ENCODE peak calls at places on chromosomes 16 and 17, in four cellular contexts. One of them, this sample, is unnamed.

GRCh38 chr16:77373726-77374125 is 61.1 kb downstream of the ADAMTS18 start:
- DNase-seq in IMR-90: no peak
- DNase-seq in mesendoderm: peak
- DNase-seq in H1: no peak
- DNase-seq in this sample: no peak

GRCh38 chr17:28282596-28282995 is 36.4 kb upstream of the TMEM97 start:
- DNase-seq in H1: no peak
- DNase-seq in mesendoderm: peak
- DNase-seq in IMR-90: peak
- DNase-seq in this sample: no peak

GRCh38 chr17:45307290-45308015 is 9.4 kb downstream of the MAP3K14 start:
- DNase-seq in mesendoderm: no peak
- DNase-seq in IMR-90: peak
- DNase-seq in H1: no peak
- DNase-seq in this sample: no peak

GRCh38 chr17:61503961-61504360 is 51.7 kb downstream of the TBX4 start:
- DNase-seq in H1: no peak
- DNase-seq in mesendoderm: no peak
- DNase-seq in IMR-90: no peak
- DNase-seq in this sample: no peak

GRCh38 chr17:71127416-71127815 is 958.1 kb downstream of the KCNJ2 start:
- DNase-seq in H1: no peak
- DNase-seq in IMR-90: no peak
- DNase-seq in mesendoderm: no peak
- DNase-seq in this sample: no peak

GRCh38 chr17:73360961-73361761 is 49.4 kb upstream of the CDC42EP4 start:
- DNase-seq in IMR-90: no peak
- DNase-seq in mesendoderm: peak
- DNase-seq in H1: peak
- DNase-seq in this sample: peak

GRCh38 chr17:17080181-17080631 is 37.9 kb downstream of the MPRIP start:
- DNase-seq in H1: no peak
- DNase-seq in IMR-90: no peak
- DNase-seq in mesendoderm: no peak
- DNase-seq in this sample: no peak

GRCh38 chr17:35947156-35947585 is 3.7 kb upstream of the LYZL6 start:
- DNase-seq in H1: peak
- DNase-seq in mesendoderm: peak
- DNase-seq in IMR-90: peak
- DNase-seq in this sample: peak

GRCh38 chr16:81797443-81797842 is 18.4 kb downstream of the PLCG2 start:
- DNase-seq in mesendoderm: no peak
- DNase-seq in IMR-90: no peak
- DNase-seq in H1: no peak
- DNase-seq in this sample: no peak

GRCh38 chr17:14582996-14583395 is 282.1 kb downstream of the HS3ST3B1 start:
- DNase-seq in IMR-90: no peak
- DNase-seq in H1: no peak
- DNase-seq in mesendoderm: no peak
- DNase-seq in this sample: no peak

GRCh38 chr17:66275651-66276050 is 26.8 kb upstream of the PRKCA start:
- DNase-seq in IMR-90: peak
- DNase-seq in mesendoderm: no peak
- DNase-seq in H1: no peak
- DNase-seq in this sample: no peak

GRCh38 chr17:7207120-7208001 is 12.3 kb downstream of the DLG4 start:
- DNase-seq in H1: no peak
- DNase-seq in IMR-90: peak
- DNase-seq in mesendoderm: no peak
- DNase-seq in this sample: peak

GRCh38 chr17:32445075-32445427 is 741 bp downstream of the PSMD11 start:
- DNase-seq in IMR-90: peak
- DNase-seq in H1: no peak
- DNase-seq in mesendoderm: peak
- DNase-seq in this sample: peak

GRCh38 chr16:88628512-88628974 is 9.8 kb upstream of the IL17C start:
- DNase-seq in IMR-90: no peak
- DNase-seq in mesendoderm: peak
- DNase-seq in H1: peak
- DNase-seq in this sample: peak

GRCh38 chr17:21352981-21353265 is 23.2 kb upstream of the KCNJ12 start:
- DNase-seq in IMR-90: no peak
- DNase-seq in H1: no peak
- DNase-seq in mesendoderm: no peak
- DNase-seq in this sample: no peak

DNA sequence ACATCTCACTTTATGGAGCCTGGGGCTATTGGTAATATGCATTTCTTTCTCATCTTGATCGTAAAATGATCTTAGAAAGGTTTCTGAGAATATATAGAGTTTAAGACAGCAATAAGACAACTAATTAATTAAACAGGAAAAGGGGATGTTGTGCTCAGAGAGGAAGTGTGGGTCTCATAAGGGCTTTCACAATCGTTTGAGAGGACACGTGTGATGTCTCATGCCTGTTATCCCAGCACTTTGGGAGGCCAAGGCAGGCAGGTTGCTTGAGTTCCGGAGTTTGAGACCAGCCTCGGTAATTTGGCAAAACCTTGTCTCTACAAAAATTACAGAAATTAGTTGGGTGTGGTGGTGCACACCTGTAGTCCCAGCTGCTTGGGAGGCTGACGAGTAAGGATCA is 295.6 kb downstream of the WWOX start:
- DNase-seq in IMR-90: no peak
- DNase-seq in H1: no peak
- DNase-seq in mesendoderm: no peak
- DNase-seq in this sample: no peak
- H4K5ac ChIP-seq in IMR-90: no peak
- H4K5ac ChIP-seq in H1: no peak
- H4K5ac ChIP-seq in mesendoderm: no peak
- H4K5ac ChIP-seq in this sample: no peak

GRCh38 chr16:29900888-29901606 is 759 bp downstream of the ASPHD1 start:
- DNase-seq in mesendoderm: no peak
- DNase-seq in IMR-90: no peak
- DNase-seq in H1: peak
- DNase-seq in this sample: no peak
- H3K27ac ChIP-seq in mesendoderm: no peak
- H3K27ac ChIP-seq in IMR-90: peak
- H3K27ac ChIP-seq in H1: peak
- H3K27ac ChIP-seq in this sample: no peak

GRCh38 chr17:82745524-82745923 is 6.3 kb upstream of the TBCD start:
- DNase-seq in H1: no peak
- DNase-seq in IMR-90: no peak
- DNase-seq in mesendoderm: no peak
- DNase-seq in this sample: no peak

GRCh38 chr17:82737981-82738877 is 2.8 kb downstream of the FN3K start:
- DNase-seq in mesendoderm: no peak
- DNase-seq in IMR-90: peak
- DNase-seq in H1: no peak
- DNase-seq in this sample: no peak

GRCh38 chr17:82743344-82744219 is 8.2 kb downstream of the FN3K start:
- DNase-seq in H1: no peak
- DNase-seq in mesendoderm: no peak
- DNase-seq in IMR-90: no peak
- DNase-seq in this sample: peak

GRCh38 chr17:82736511-82737185 is 1.2 kb downstream of the FN3K start:
- DNase-seq in H1: no peak
- DNase-seq in IMR-90: no peak
- DNase-seq in mesendoderm: no peak
- DNase-seq in this sample: no peak

DNA sequence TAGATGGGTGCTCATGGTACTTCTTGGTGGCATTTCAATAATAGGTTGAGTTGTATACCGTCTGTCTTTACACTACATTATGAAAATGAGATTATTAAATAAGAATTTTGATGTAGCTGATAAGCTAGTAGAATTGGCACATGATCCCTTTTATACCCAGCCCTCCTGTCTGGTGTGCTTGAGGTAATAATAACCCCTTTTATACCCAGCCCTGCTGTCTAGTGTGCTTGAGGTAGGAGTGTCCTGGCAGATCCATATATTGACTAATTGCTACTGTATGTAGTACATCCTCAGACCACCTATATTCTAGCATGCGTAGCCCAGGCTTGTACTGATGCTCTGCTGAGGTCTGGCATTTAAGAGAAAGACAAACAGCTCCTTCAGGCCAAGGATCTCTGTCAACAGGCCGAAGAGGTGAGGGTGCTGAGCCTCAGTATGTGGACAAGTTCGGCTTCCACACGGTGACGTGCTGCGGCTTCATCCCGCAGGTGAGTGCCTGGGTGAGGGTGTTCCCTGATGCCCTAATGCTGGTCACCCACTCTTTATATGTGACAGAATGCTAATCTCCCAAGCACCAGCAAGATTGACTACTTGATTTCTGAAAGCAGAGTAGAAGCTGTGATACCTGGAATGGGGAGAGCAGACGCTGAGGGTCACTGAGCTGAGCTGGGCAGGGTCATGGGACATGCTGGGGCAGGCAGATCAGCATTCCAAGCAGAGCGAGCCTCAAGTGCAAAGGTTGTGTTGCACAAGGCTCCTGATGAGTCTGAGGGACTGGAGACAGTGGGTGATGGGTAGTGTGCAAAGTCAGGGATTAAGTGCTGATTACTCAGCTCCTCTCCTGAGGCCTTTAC is 5.7 kb downstream of the FN3K start:
- DNase-seq in IMR-90: no peak
- DNase-seq in H1: no peak
- DNase-seq in mesendoderm: peak
- DNase-seq in this sample: no peak
- H4K5ac ChIP-seq in IMR-90: no peak
- H4K5ac ChIP-seq in H1: no peak
- H4K5ac ChIP-seq in mesendoderm: no peak
- H4K5ac ChIP-seq in this sample: no peak

DNA sequence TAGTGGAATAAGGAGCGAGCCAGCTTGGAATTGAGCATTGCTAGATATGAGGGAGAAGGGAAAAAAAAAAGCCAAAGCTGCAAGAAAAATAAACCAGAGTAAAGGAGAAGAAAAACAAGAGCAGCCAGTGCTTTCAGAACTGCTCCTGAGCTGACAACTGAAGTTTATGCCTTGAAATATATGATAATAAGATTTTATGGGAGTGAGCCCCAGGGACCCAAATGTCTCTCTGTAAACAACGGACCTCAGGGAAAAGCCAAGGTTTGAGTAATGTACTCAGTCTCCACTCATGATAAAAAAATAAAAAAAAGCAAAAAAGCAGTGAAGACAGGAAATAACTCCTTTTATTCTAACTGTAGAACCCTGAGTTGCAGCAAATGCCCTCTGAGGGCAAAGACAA is 132.6 kb downstream of the SNX11 start:
- DNase-seq in H1: no peak
- DNase-seq in IMR-90: no peak
- DNase-seq in mesendoderm: no peak
- DNase-seq in this sample: no peak
- H3K27ac ChIP-seq in H1: no peak
- H3K27ac ChIP-seq in IMR-90: no peak
- H3K27ac ChIP-seq in mesendoderm: no peak
- H3K27ac ChIP-seq in this sample: no peak

GRCh38 chr17:10297691-10298090 is 75.1 kb downstream of the MYH13 start:
- DNase-seq in IMR-90: no peak
- DNase-seq in mesendoderm: no peak
- DNase-seq in H1: no peak
- DNase-seq in this sample: no peak
- H4K5ac ChIP-seq in IMR-90: no peak
- H4K5ac ChIP-seq in mesendoderm: no peak
- H4K5ac ChIP-seq in H1: no peak
- H4K5ac ChIP-seq in this sample: no peak

DNA sequence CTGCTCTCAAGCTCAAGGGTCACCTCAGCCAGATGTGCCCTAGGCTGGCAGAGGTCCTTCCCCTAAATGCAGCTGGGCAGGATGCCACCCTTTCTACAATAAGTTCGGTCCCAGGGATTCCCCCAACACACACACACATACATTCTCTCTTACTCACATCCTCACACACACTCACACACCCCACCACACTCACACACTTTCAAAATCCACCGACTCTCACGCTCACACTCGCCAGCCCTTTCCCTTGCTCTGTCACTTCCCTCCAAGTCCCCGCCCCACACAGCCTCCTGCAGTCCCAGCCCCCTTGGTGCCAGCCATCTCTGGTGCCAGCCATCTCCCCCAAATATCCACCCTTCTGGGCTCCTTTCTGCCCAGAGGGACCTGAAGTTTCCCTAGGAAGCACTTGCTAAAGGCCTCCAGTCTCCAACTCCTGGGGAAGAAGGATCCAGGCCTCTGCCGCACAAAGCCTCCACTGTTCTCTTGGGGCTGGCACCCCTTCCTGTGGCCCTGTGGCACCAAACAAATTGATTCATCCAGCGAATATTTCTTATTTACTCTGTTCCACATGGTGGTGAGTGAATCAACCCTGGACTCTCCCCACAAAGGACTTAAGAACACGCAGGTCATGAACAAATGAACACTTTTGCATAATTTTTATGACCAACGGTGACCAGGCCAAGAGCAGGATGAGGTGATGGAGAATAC is 3.8 kb upstream of the USP36 start:
- DNase-seq in mesendoderm: no peak
- DNase-seq in IMR-90: peak
- DNase-seq in H1: no peak
- DNase-seq in this sample: no peak
- H3K27ac ChIP-seq in mesendoderm: no peak
- H3K27ac ChIP-seq in IMR-90: no peak
- H3K27ac ChIP-seq in H1: no peak
- H3K27ac ChIP-seq in this sample: no peak

GRCh38 chr16:30957456-30958163 is at the start of gene SETD1A:
- DNase-seq in H1: peak
- DNase-seq in IMR-90: peak
- DNase-seq in mesendoderm: peak
- DNase-seq in this sample: peak
- H4K5ac ChIP-seq in H1: peak
- H4K5ac ChIP-seq in IMR-90: peak
- H4K5ac ChIP-seq in mesendoderm: peak
- H4K5ac ChIP-seq in this sample: no peak

GRCh38 chr17:62615503-62615902 is 12.0 kb upstream of the MRC2 start:
- DNase-seq in IMR-90: no peak
- DNase-seq in H1: no peak
- DNase-seq in mesendoderm: peak
- DNase-seq in this sample: no peak

GRCh38 chr17:62616993-62617893 is 10.2 kb upstream of the MRC2 start:
- DNase-seq in H1: peak
- DNase-seq in mesendoderm: peak
- DNase-seq in IMR-90: peak
- DNase-seq in this sample: peak

GRCh38 chr17:62619413-62620155 is 7.9 kb upstream of the MRC2 start:
- DNase-seq in H1: no peak
- DNase-seq in mesendoderm: no peak
- DNase-seq in IMR-90: no peak
- DNase-seq in this sample: peak

GRCh38 chr17:62618647-62619412 is 8.6 kb upstream of the MRC2 start:
- DNase-seq in mesendoderm: peak
- DNase-seq in H1: no peak
- DNase-seq in IMR-90: no peak
- DNase-seq in this sample: no peak

GRCh38 chr17:62617894-62618472 is 9.5 kb upstream of the MRC2 start:
- DNase-seq in mesendoderm: peak
- DNase-seq in H1: no peak
- DNase-seq in IMR-90: peak
- DNase-seq in this sample: no peak
- H3K27ac ChIP-seq in mesendoderm: peak
- H3K27ac ChIP-seq in H1: peak
- H3K27ac ChIP-seq in IMR-90: no peak
- H3K27ac ChIP-seq in this sample: no peak